ENCODE peak calls at places on chromosomes 4 and X, in five cellular contexts. I is brain pericyte; W is stimulated activated CD4-positive, alpha-beta T cell treated with anti-CD3 and anti-CD28 coated beads, Interleukin-2, amount 100 ng/mL, for 48 hours; D is effector CD8-positive, alpha-beta T cell; R is Caki2. J is an unnamed sample.

GRCh38 chr4:879730-880079 is 52.4 kb downstream of the GAK start:
- DNase-seq in I (no peak), W (peak), D (no peak), R (no peak), J (no peak)

GRCh38 chr4:152784490-152785195 is 4.9 kb downstream of the ARFIP1 start:
- DNase-seq in I (no peak), W (no peak), D (no peak), R (peak), J (peak)

GRCh38 chrX:9378980-9379696 is 85.7 kb upstream of the TBL1X start:
- DNase-seq in I (no peak), W (no peak), D (no peak), R (no peak), J (no peak)

GRCh38 chrX:27575565-27575964 is 14.6 kb upstream of the DCAF8L2 start:
- DNase-seq in I (no peak), W (no peak), D (no peak), R (no peak), J (no peak)

GRCh38 chr4:80840396-80840795 is 190.1 kb upstream of the BMP3 start:
- DNase-seq in I (no peak), W (no peak), D (no peak), R (no peak), J (no peak)

GRCh38 chr4:149218672-149219071 is 597.0 kb downstream of the IQCM start:
- DNase-seq in I (no peak), W (no peak), D (no peak), R (no peak), J (no peak)

GRCh38 chrX:38770152-38770551 is 31.1 kb upstream of the MID1IP1 start:
- DNase-seq in I (no peak), W (no peak), D (no peak), R (no peak), J (no peak)

GRCh38 chrX:7606253-7606652 is 236.7 kb upstream of the VCX start:
- DNase-seq in I (no peak), W (no peak), D (no peak), R (no peak), J (no peak)

GRCh38 chr4:66946761-66947160 is 598.5 kb downstream of the CENPC start:
- DNase-seq in I (no peak), W (no peak), D (no peak), R (no peak), J (no peak)

GRCh38 chr4:44760142-44760898 is 34.0 kb upstream of the GNPDA2 start:
- DNase-seq in I (no peak), W (no peak), D (no peak), R (peak), J (peak)